ENCODE peak calls at places on chromosomes 1 and 21, in ten cellular contexts. G, O, I, M, D, S, K, E, L and Y are unnamed samples.

GRCh38 chr1:6033986-6034749 is 11.5 kb upstream of the KCNAB2 start:
- DNase-seq in I (no peak), D (peak; percentile 76), O (peak; percentile 37), S (no peak), G (peak; percentile 38), E (peak; percentile 35), K (peak; percentile 70), M (peak; percentile 84), L (peak; percentile 47), Y (no peak)

GRCh38 chr1:214031267-214031650 is 43.5 kb downstream of the PROX1 start:
- DNase-seq in S (no peak), I (no peak), O (no peak), D (peak; percentile 86), K (no peak), G (peak; percentile 20), E (no peak), L (peak; percentile 44), M (no peak), Y (no peak)

GRCh38 chr1:15249032-15249601 is 2.1 kb downstream of the FHAD1 start:
- DNase-seq in L (no peak), G (no peak), M (no peak), I (peak; percentile 61), S (no peak), K (no peak), O (no peak), E (no peak), D (no peak), Y (no peak)

GRCh38 chr1:29259802-29260441 is 23.6 kb downstream of the PTPRU start:
- DNase-seq in M (no peak), D (peak; percentile 82), S (peak; percentile 33), E (peak; percentile 58), G (peak; percentile 67), K (peak; percentile 84), L (peak; percentile 71), O (no peak), I (peak; percentile 78), Y (peak; percentile 52)

GRCh38 chr1:43569175-43569574 is 38.5 kb downstream of the PTPRF start:
- DNase-seq in D (no peak), L (no peak), E (no peak), I (peak; percentile 84), S (no peak), M (no peak), K (no peak), O (no peak), G (no peak), Y (no peak)

GRCh38 chr1:67721112-67721511 is 36.1 kb downstream of the GADD45A start:
- DNase-seq in O (no peak), L (no peak), K (no peak), E (no peak), I (no peak), D (no peak), M (peak; percentile 37), S (no peak), G (no peak), Y (no peak)

GRCh38 chr1:109761227-109762038 is 2.3 kb downstream of the EPS8L3 start:
- DNase-seq in D (no peak), S (no peak), G (peak; percentile 42), E (peak; percentile 22), I (no peak), L (peak; percentile 50), K (no peak), M (peak; percentile 86), O (no peak), Y (peak; percentile 42)

GRCh38 chr1:183877321-183877720 is 72.4 kb downstream of the RGL1 start:
- DNase-seq in K (no peak), D (peak; percentile 36), O (no peak), G (peak; percentile 46), L (peak; percentile 43), S (peak; percentile 66), I (no peak), M (no peak), E (peak; percentile 72), Y (no peak)

DNA sequence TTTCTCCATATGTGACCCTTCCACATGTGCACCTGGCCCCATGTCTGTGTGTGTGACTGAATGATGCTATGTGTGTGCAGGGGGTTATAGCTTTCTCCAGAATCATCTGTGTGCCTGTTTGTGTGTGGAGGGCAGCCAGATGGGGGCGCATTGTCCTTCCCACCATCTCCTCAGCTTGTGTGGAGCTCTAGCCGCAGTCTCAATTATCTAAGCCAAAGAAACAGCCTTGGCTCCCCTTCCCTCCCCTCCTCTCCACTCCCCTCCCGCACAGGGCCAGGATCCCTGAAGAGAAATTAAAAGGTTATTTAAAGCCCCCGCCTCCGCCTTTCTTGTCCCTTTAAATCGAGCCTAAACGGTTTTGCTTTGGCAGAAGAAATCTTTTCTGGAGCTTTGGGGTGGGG is 1.8 kb upstream of the DMBX1 start:
- DNase-seq in D (peak; percentile 90), E (no peak), K (peak; percentile 41), S (no peak), G (no peak), I (no peak), O (peak; percentile 40), M (peak; percentile 85), L (no peak), Y (no peak)
- TF ChIP-seq CTCF in D (peak; percentile 65), E (no peak), K (no peak), S (no peak), G (no peak), I (peak; percentile 28), O (peak; percentile 29), M (peak; percentile 88), L (no peak), Y (no peak)

DNA sequence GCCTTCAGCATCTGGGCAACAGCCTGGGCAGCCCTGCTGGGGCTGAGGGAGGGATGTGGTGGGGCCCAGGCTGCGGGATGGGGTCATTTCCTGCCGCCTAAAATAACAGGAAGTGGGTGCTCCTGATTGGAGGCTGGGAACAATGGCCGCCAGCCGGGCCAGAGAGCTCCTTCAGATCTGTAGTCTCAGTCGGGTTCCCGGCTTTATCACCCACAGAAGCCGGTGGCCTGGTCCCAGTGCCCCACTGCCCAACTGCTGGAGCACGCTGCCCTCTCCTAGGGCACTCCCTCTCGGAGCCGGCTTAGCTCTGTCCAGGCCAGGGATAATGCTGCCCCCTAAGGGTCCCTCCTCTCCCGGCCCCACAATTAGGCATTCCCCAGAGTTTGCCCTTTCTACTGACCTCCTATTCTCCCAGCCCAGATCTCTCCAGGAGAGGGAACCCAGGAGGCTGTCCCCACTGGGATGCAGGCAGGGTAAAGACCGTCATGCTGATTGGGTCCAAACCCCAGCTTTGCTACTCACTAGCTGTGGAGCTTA is 5.1 kb downstream of the MAP7D1 start:
- DNase-seq in M (peak; percentile 72), E (peak; percentile 69), K (peak; percentile 63), D (peak; percentile 86), L (peak; percentile 72), S (peak; percentile 40), O (peak; percentile 47), I (peak; percentile 68), G (peak; percentile 66), Y (peak; percentile 70)
- TF ChIP-seq CTCF in M (peak; percentile 45), E (no peak), K (peak; percentile 34), D (peak; percentile 60), L (no peak), S (peak; percentile 47), O (peak; percentile 37), I (peak; percentile 44), G (peak; percentile 45), Y (no peak)

DNA sequence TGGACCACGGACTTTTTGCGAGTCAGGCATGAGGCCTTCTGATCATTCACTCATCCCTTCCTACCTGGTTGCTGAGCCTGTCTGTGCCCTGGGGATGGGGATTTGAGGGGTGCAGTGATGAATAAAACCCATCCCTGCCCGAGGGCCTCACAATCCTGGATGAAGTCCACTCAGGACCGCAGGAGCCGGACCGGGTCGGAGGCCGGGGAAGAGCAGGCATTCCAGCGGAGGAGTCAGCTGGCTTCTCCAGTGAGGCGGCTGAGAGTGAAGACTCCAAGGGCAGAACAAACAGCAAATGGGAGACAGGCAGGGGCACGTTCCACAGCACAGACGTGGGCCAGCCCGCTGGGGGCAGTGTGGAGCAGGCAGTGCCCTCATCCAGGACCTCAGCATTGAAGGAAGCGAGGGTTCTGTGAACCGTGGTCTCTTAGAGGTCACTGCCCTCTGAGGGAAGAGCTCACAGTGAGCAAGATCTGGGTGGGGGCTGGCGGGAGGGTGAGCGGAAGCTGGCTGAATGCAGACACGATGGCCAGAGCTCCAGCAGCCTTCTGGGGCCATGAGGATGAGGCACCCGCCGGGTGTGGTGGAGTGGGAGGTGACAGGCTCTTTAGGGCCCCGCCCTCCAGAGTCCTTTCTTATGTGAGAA is 10.9 kb upstream of the LRRC3 start:
- DNase-seq in K (peak; percentile 28), O (no peak), M (no peak), E (no peak), G (peak; percentile 9), D (peak; percentile 56), I (no peak), S (no peak), L (peak; percentile 6), Y (peak; percentile 31)
- TF ChIP-seq CTCF in K (no peak), O (no peak), M (peak; percentile 80), E (no peak), G (no peak), D (peak; percentile 51), I (no peak), S (no peak), L (no peak), Y (no peak)

GRCh38 chr1:81375884-81376548 is 424.7 kb upstream of the ADGRL2 start:
- DNase-seq in D (no peak), I (no peak), G (no peak), L (no peak), S (no peak), M (no peak), O (no peak), E (no peak), K (no peak), Y (no peak)

GRCh38 chr1:81379430-81379829 is 421.3 kb upstream of the ADGRL2 start:
- DNase-seq in O (no peak), E (no peak), L (no peak), M (no peak), I (no peak), D (no peak), K (no peak), G (no peak), S (no peak), Y (no peak)

GRCh38 chr1:81374481-81374880 is 426.3 kb upstream of the ADGRL2 start:
- DNase-seq in O (no peak), E (no peak), L (no peak), M (no peak), S (no peak), D (no peak), G (no peak), I (no peak), K (no peak), Y (no peak)

GRCh38 chr1:81371864-81372263 is 428.9 kb upstream of the ADGRL2 start:
- DNase-seq in M (no peak), L (no peak), I (no peak), S (no peak), E (no peak), G (no peak), K (no peak), O (no peak), D (no peak), Y (no peak)

DNA sequence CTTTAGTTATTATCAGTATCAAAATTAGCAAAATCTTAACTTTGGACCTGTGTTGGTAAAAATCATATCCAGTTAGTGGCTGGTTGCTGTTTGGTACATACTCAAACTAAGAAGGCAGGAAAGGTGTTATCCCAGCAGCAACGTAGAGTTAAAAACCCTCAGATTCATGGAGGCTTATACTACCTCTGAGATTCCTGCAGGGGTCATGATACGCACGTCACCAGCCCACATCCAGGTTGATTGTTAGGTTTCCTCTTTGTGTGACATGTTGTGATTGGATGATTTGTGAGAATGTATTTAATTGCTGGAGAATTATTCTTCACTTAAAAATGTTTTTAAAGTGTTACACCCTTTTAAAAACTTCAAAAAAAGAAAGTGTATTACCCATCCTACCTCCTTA is 423.3 kb upstream of the ADGRL2 start:
- DNase-seq in S (no peak), M (no peak), K (no peak), E (no peak), D (peak; percentile 32), O (no peak), I (no peak), G (no peak), L (no peak), Y (no peak)
- TF ChIP-seq CTCF in S (no peak), M (peak; percentile 14), K (no peak), E (no peak), D (peak; percentile 44), O (no peak), I (no peak), G (peak; percentile 45), L (no peak), Y (no peak)